ENCODE peak calls at places on chromosomes 4 and X, in four cellular contexts. One of them, this sample, is unnamed.
A peak's percentile ranks its signal among the peaks of the same experiment; 100 is the strongest.

GRCh38 chrX:48971325-48972213 is at the start of gene KCND1:
- DNase-seq in GM12878: no peak
- DNase-seq in GM12891: no peak
- DNase-seq in K562: no peak
- DNase-seq in this sample: no peak

GRCh38 chr4:123651127-123651526 is 254.5 kb downstream of the SPRY1 start:
- DNase-seq in GM12878: no peak
- DNase-seq in GM12891: no peak
- DNase-seq in K562: no peak
- DNase-seq in this sample: no peak

GRCh38 chr4:56410247-56410646 is 23.0 kb upstream of the AASDH start:
- DNase-seq in GM12878: no peak
- DNase-seq in GM12891: no peak
- DNase-seq in K562: peak; percentile 47
- DNase-seq in this sample: no peak

GRCh38 chr4:78694457-78694787 is 81.7 kb upstream of the BMP2K start:
- DNase-seq in GM12878: no peak
- DNase-seq in GM12891: no peak
- DNase-seq in K562: no peak
- DNase-seq in this sample: no peak

GRCh38 chr4:147198411-147199051 is 252.9 kb upstream of the TTC29 start:
- DNase-seq in GM12878: no peak
- DNase-seq in GM12891: no peak
- DNase-seq in K562: no peak
- DNase-seq in this sample: no peak

GRCh38 chrX:132592880-132593279 is 104.0 kb upstream of the MBNL3 start:
- DNase-seq in GM12878: no peak
- DNase-seq in GM12891: no peak
- DNase-seq in K562: no peak
- DNase-seq in this sample: peak; percentile 8

GRCh38 chr4:92634891-92635290 is 331.1 kb downstream of the GRID2 start:
- DNase-seq in GM12878: no peak
- DNase-seq in GM12891: no peak
- DNase-seq in K562: no peak
- DNase-seq in this sample: no peak

GRCh38 chrX:75603833-75604232 is 81.0 kb upstream of the ZDHHC15 start:
- DNase-seq in GM12878: no peak
- DNase-seq in GM12891: peak; percentile 1
- DNase-seq in K562: peak; percentile 18
- DNase-seq in this sample: no peak

GRCh38 chr4:33831667-33832066 is 2412.6 kb downstream of the ARAP2 start:
- DNase-seq in GM12878: no peak
- DNase-seq in GM12891: no peak
- DNase-seq in K562: no peak
- DNase-seq in this sample: no peak

GRCh38 chr4:30437316-30437715 is 282.9 kb upstream of the PCDH7 start:
- DNase-seq in GM12878: no peak
- DNase-seq in GM12891: no peak
- DNase-seq in K562: no peak
- DNase-seq in this sample: no peak

GRCh38 chr4:67549123-67549522 is 3.8 kb upstream of the CENPC start:
- DNase-seq in GM12878: no peak
- DNase-seq in GM12891: no peak
- DNase-seq in K562: peak; percentile 34
- DNase-seq in this sample: no peak

GRCh38 chr4:121256346-121256745 is 92.2 kb upstream of the TNIP3 start:
- DNase-seq in GM12878: peak; percentile 77
- DNase-seq in GM12891: no peak
- DNase-seq in K562: no peak
- DNase-seq in this sample: peak; percentile 67

GRCh38 chr4:6501171-6501570 is 28.8 kb upstream of the PPP2R2C start:
- DNase-seq in GM12878: no peak
- DNase-seq in GM12891: no peak
- DNase-seq in K562: no peak
- DNase-seq in this sample: no peak

GRCh38 chr4:6502147-6502546 is 29.7 kb upstream of the PPP2R2C start:
- DNase-seq in GM12878: peak; percentile 7
- DNase-seq in GM12891: no peak
- DNase-seq in K562: no peak
- DNase-seq in this sample: no peak

GRCh38 chr4:6498511-6499240 is 26.3 kb upstream of the PPP2R2C start:
- DNase-seq in GM12878: no peak
- DNase-seq in GM12891: no peak
- DNase-seq in K562: no peak
- DNase-seq in this sample: no peak

GRCh38 chr4:6499241-6499605 is 26.8 kb upstream of the PPP2R2C start:
- DNase-seq in GM12878: no peak
- DNase-seq in GM12891: no peak
- DNase-seq in K562: no peak
- DNase-seq in this sample: no peak

DNA sequence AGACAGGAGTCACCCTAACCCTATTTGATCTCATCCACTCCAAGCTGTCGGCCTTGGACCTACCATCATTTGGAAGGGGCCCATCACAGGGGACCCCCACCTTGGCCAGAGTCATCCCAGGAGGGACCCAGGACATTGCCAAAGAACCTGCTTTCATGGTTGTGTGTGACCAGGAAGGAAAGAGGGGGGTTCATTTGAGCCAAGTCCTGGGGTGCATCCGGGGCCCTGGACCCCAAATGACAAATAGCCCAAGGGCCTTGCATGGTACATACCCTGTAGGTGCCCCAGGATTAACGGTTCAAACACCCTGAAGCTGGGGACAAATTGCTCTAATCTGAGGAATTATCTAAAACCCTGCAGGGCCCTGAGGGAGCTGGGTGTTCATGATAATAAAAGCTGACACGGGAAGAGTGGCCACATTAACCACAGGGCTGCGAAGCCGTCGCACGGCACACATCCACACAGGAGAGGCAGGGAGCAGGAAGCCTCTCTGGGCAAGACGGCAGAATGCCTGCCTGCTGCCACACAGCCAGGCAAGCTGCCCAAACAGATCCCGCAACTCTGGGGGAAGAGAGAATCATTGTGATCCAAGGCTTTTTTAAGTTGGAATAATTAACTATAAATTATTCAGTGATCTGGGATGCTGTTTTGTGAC is 28.2 kb upstream of the PPP2R2C start:
- DNase-seq in GM12878: no peak
- DNase-seq in GM12891: no peak
- DNase-seq in K562: no peak
- DNase-seq in this sample: no peak
- TF ChIP-seq SPI1 in GM12878: no peak
- TF ChIP-seq SPI1 in GM12891: no peak
- TF ChIP-seq SPI1 in K562: no peak
- TF ChIP-seq SPI1 in this sample: no peak

DNA sequence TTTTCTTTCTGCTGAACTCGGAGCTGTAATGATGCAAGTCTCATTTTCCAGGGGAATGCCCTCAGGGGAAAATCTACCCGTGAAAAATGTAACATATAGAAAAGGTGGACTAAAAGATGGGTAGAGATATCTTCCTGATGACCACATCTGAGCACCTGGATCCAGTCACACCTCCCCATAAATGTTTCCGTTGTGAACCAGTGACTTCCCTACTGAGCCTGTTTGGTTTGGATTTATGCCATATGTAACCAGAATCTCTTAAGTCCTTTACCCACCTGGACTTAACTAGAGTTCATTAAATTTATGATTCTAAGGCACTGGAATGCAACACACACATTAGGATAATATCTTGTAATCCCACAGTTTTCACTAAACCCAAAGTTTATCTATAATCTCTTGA is 171.1 kb downstream of the ZNF330 start:
- DNase-seq in GM12878: no peak
- DNase-seq in GM12891: no peak
- DNase-seq in K562: no peak
- DNase-seq in this sample: no peak
- TF ChIP-seq POLR2AphosphoS5 in GM12878: no peak
- TF ChIP-seq POLR2AphosphoS5 in GM12891: no peak
- TF ChIP-seq POLR2AphosphoS5 in K562: no peak
- TF ChIP-seq POLR2AphosphoS5 in this sample: no peak

GRCh38 chr4:189202869-189203271 is 737.8 kb upstream of the FRG1 start:
- DNase-seq in GM12878: no peak
- DNase-seq in GM12891: no peak
- DNase-seq in K562: no peak
- DNase-seq in this sample: no peak
- TF ChIP-seq SPI1 in GM12878: no peak
- TF ChIP-seq SPI1 in GM12891: no peak
- TF ChIP-seq SPI1 in K562: no peak
- TF ChIP-seq SPI1 in this sample: no peak

GRCh38 chr4:128850252-128850651 is 40.8 kb downstream of the JADE1 start:
- DNase-seq in GM12878: no peak
- DNase-seq in GM12891: no peak
- DNase-seq in K562: no peak
- DNase-seq in this sample: no peak
- TF ChIP-seq POLR2AphosphoS5 in GM12878: no peak
- TF ChIP-seq POLR2AphosphoS5 in GM12891: no peak
- TF ChIP-seq POLR2AphosphoS5 in K562: no peak
- TF ChIP-seq POLR2AphosphoS5 in this sample: no peak

GRCh38 chrX:23276475-23276874 is 58.2 kb upstream of the PTCHD1 start:
- DNase-seq in GM12878: no peak
- DNase-seq in GM12891: no peak
- DNase-seq in K562: no peak
- DNase-seq in this sample: no peak
- TF ChIP-seq SPI1 in GM12878: no peak
- TF ChIP-seq SPI1 in GM12891: no peak
- TF ChIP-seq SPI1 in K562: no peak
- TF ChIP-seq SPI1 in this sample: no peak

This sample was measured in HL-60.